ENCODE peak calls at places on chromosomes 13 and 19, in seven cellular contexts. F, E, P, M, O, W and J are unnamed samples.

GRCh38 chr19:5765220-5765619 is 19.3 kb downstream of the PRR22 start:
- DNase-seq in F (no peak), E (no peak), P (no peak), M (no peak), O (no peak), W (no peak), J (no peak)

GRCh38 chr13:50403311-50403710 is 388.1 kb downstream of the KCNRG start:
- DNase-seq in F (no peak), E (no peak), P (peak), M (no peak), O (no peak), W (no peak), J (no peak)

GRCh38 chr13:101919541-101920306 is 467.2 kb downstream of the ITGBL1 start:
- DNase-seq in F (peak), E (peak), P (peak), M (no peak), O (peak), W (no peak), J (peak)

GRCh38 chr13:64758520-64758919 is 2471.6 kb downstream of the PCDH9 start:
- DNase-seq in F (no peak), E (peak), P (peak), M (peak), O (no peak), W (no peak), J (no peak)

GRCh38 chr13:42214445-42214844 is 57.5 kb upstream of the AKAP11 start:
- DNase-seq in F (no peak), E (no peak), P (no peak), M (no peak), O (no peak), W (no peak), J (no peak)

GRCh38 chr19:57675881-57676280 is 5.9 kb upstream of the ZNF551 start:
- DNase-seq in F (no peak), E (no peak), P (no peak), M (no peak), O (no peak), W (no peak), J (no peak)

GRCh38 chr19:19606021-19606420 is 12.5 kb downstream of the PBX4 start:
- DNase-seq in F (no peak), E (peak), P (peak), M (no peak), O (no peak), W (peak), J (no peak)

GRCh38 chr13:40986328-40986856 is 32.7 kb downstream of the ELF1 start:
- DNase-seq in F (no peak), E (no peak), P (peak), M (no peak), O (peak), W (no peak), J (no peak)

GRCh38 chr13:105759467-105759866 is 776.0 kb downstream of the EFNB2 start:
- DNase-seq in F (no peak), E (no peak), P (no peak), M (no peak), O (no peak), W (no peak), J (no peak)

GRCh38 chr13:110625771-110626321 is 10.5 kb downstream of the NAXD start:
- DNase-seq in F (no peak), E (no peak), P (no peak), M (no peak), O (no peak), W (no peak), J (no peak)

GRCh38 chr19:55492362-55492944 is 4.2 kb downstream of the SSC5D start:
- DNase-seq in F (no peak), E (no peak), P (no peak), M (no peak), O (no peak), W (no peak), J (no peak)

GRCh38 chr13:41503386-41503785 is 46.0 kb downstream of the RGCC start:
- DNase-seq in F (no peak), E (no peak), P (no peak), M (no peak), O (no peak), W (no peak), J (peak)

GRCh38 chr13:113116871-113117271 is 5.7 kb upstream of the F10 start:
- DNase-seq in F (no peak), E (no peak), P (no peak), M (no peak), O (no peak), W (no peak), J (no peak)

GRCh38 chr19:1251503-1252220 is 3.3 kb downstream of the MIDN start:
- DNase-seq in F (no peak), E (peak), P (no peak), M (no peak), O (no peak), W (peak), J (no peak)

GRCh38 chr13:42354246-42355117 is 82.5 kb downstream of the AKAP11 start:
- DNase-seq in F (no peak), E (peak), P (peak), M (no peak), O (peak), W (no peak), J (no peak)

GRCh38 chr19:42478765-42479307 is 36.1 kb upstream of the CXCL17 start:
- DNase-seq in F (no peak), E (no peak), P (no peak), M (no peak), O (no peak), W (no peak), J (no peak)

GRCh38 chr13:65911546-65912193 is 1318.5 kb downstream of the PCDH9 start:
- DNase-seq in F (no peak), E (no peak), P (no peak), M (no peak), O (no peak), W (no peak), J (no peak)

GRCh38 chr19:16349551-16350171 is 25.0 kb downstream of the KLF2 start:
- DNase-seq in F (no peak), E (no peak), P (no peak), M (no peak), O (no peak), W (no peak), J (no peak)

GRCh38 chr13:28548872-28549271 is 53.9 kb upstream of the FLT1 start:
- DNase-seq in F (no peak), E (peak), P (no peak), M (no peak), O (no peak), W (no peak), J (no peak)

GRCh38 chr13:28679628-28680027 is 20.7 kb downstream of the POMP start:
- DNase-seq in F (no peak), E (no peak), P (peak), M (no peak), O (peak), W (no peak), J (no peak)

GRCh38 chr13:113915012-113915763 is 51.3 kb upstream of the GAS6 start:
- DNase-seq in F (no peak), E (no peak), P (no peak), M (no peak), O (no peak), W (no peak), J (peak)

GRCh38 chr19:5801796-5802616 is 2.9 kb upstream of the NRTN start:
- DNase-seq in F (peak), E (peak), P (peak), M (no peak), O (peak), W (no peak), J (peak)

GRCh38 chr13:33119886-33120543 is 103.8 kb downstream of the KL start:
- DNase-seq in F (no peak), E (no peak), P (peak), M (no peak), O (no peak), W (peak), J (no peak)

GRCh38 chr13:26219726-26220125 is 2.4 kb downstream of the RNF6 start:
- DNase-seq in F (no peak), E (peak), P (peak), M (no peak), O (peak), W (no peak), J (no peak)

GRCh38 chr13:90690458-90691063 is 656.9 kb upstream of the MIR17HG start:
- DNase-seq in F (no peak), E (no peak), P (peak), M (no peak), O (no peak), W (no peak), J (no peak)

GRCh38 chr19:3343619-3344502 is 22.5 kb upstream of the NFIC start:
- DNase-seq in F (no peak), E (peak), P (peak), M (no peak), O (peak), W (peak), J (peak)

GRCh38 chr19:3479177-3479818 is 1.0 kb downstream of the SMIM24 start:
- DNase-seq in F (no peak), E (peak), P (no peak), M (no peak), O (no peak), W (no peak), J (peak)

GRCh38 chr19:54107876-54108490 is 5.3 kb downstream of the NDUFA3 start:
- DNase-seq in F (no peak), E (no peak), P (no peak), M (no peak), O (no peak), W (no peak), J (no peak)

GRCh38 chr19:54104998-54105715 is 2.5 kb downstream of the NDUFA3 start:
- DNase-seq in F (no peak), E (no peak), P (no peak), M (no peak), O (no peak), W (no peak), J (no peak)

GRCh38 chr19:54106716-54107115 is 4.1 kb downstream of the NDUFA3 start:
- DNase-seq in F (no peak), E (no peak), P (no peak), M (no peak), O (no peak), W (no peak), J (no peak)

GRCh38 chr19:54108496-54108895 is 5.8 kb downstream of the NDUFA3 start:
- DNase-seq in F (no peak), E (no peak), P (no peak), M (no peak), O (no peak), W (no peak), J (no peak)

GRCh38 chr19:54105796-54106195 is 3.1 kb downstream of the NDUFA3 start:
- DNase-seq in F (no peak), E (no peak), P (no peak), M (no peak), O (no peak), W (no peak), J (no peak)
- H2AK5ac ChIP-seq in F (no peak), E (no peak), P (no peak), M (no peak), O (no peak), W (no peak), J (no peak)

GRCh38 chr19:11175920-11176319 is 20.3 kb upstream of the SPC24 start:
- DNase-seq in F (no peak), E (no peak), P (no peak), M (no peak), O (no peak), W (no peak), J (no peak)

GRCh38 chr19:11177592-11177991 is 19.8 kb downstream of the KANK2 start:
- DNase-seq in F (no peak), E (no peak), P (no peak), M (no peak), O (no peak), W (no peak), J (no peak)

GRCh38 chr19:11173516-11174155 is 18.1 kb upstream of the SPC24 start:
- DNase-seq in F (no peak), E (no peak), P (no peak), M (no peak), O (no peak), W (no peak), J (no peak)

GRCh38 chr19:11174336-11174735 is 18.8 kb upstream of the SPC24 start:
- DNase-seq in F (no peak), E (no peak), P (no peak), M (no peak), O (no peak), W (no peak), J (no peak)

DNA sequence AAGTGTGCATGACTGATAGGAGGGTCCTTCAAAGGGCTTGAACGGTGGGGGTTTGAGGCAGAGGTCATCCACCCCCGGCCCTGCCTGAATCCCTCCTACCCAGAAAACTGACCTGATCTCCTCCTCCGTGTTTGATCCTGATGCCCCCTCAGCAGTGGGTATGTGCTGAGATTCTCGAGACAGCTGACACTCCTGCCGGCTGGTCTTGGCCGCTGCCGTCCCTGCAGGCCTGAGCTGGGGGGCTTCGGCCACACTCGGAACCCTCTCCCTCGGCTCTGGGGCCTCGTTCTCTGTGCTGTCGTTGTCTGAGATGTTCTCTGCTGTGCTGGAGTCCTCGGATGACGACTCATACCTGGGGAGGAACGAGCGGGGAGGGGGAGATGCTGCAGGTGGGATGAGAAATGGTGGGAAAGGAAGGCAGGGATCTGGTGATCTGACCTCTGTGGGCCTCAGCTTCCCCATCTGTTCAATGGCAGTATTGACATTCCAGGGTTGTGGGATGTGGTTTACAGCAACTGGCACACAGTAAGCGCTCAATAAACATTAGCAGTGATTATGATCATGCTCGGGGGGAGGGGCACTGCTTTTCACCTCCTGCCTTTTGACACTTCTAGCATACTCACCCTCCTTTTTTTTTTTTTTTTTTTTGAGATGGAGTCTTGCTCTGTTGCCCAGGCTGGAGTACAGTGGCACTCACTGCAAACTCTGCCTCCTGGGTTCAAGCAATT is 20.7 kb downstream of the KANK2 start:
- DNase-seq in F (no peak), E (no peak), P (no peak), M (no peak), O (no peak), W (no peak), J (no peak)
- H2AK5ac ChIP-seq in F (no peak), E (no peak), P (peak), M (no peak), O (peak), W (no peak), J (no peak)

GRCh38 chr13:70798385-70798784 is 690.1 kb upstream of the KLHL1 start:
- DNase-seq in F (no peak), E (no peak), P (no peak), M (no peak), O (no peak), W (no peak), J (no peak)
- H2AK5ac ChIP-seq in F (no peak), E (no peak), P (no peak), M (no peak), O (no peak), W (no peak), J (no peak)

GRCh38 chr19:36121486-36122124 is 6.3 kb downstream of the TBCB start:
- DNase-seq in F (no peak), E (no peak), P (no peak), M (no peak), O (no peak), W (no peak), J (no peak)
- H2AK5ac ChIP-seq in F (no peak), E (no peak), P (no peak), M (no peak), O (no peak), W (no peak), J (no peak)

GRCh38 chr19:31863122-31863521 is 482.3 kb upstream of the ZNF507 start:
- DNase-seq in F (no peak), E (peak), P (no peak), M (no peak), O (no peak), W (no peak), J (no peak)
- H2AK5ac ChIP-seq in F (no peak), E (no peak), P (no peak), M (no peak), O (no peak), W (no peak), J (no peak)

DNA sequence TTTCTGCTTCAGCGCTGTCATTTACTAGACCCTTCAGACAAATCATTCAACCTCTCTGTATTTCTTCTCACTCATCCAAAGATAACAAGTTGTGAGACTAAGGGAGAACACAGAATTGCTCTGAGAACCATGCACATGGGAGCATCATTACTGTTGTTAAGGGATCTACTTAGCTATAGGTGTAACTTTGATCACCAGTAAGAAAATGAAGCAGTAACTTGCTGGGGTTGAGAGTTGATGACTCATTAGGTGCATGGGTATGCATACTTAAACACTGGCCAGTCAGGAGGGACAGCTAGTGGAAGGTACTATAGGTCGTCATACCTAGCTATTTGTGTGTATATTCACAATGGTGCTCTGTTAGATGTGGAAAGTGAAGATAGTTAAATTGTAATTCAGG is 61.5 kb downstream of the B3GLCT start:
- DNase-seq in F (no peak), E (peak), P (no peak), M (no peak), O (no peak), W (no peak), J (no peak)
- H2AK5ac ChIP-seq in F (no peak), E (no peak), P (no peak), M (no peak), O (no peak), W (no peak), J (no peak)

DNA sequence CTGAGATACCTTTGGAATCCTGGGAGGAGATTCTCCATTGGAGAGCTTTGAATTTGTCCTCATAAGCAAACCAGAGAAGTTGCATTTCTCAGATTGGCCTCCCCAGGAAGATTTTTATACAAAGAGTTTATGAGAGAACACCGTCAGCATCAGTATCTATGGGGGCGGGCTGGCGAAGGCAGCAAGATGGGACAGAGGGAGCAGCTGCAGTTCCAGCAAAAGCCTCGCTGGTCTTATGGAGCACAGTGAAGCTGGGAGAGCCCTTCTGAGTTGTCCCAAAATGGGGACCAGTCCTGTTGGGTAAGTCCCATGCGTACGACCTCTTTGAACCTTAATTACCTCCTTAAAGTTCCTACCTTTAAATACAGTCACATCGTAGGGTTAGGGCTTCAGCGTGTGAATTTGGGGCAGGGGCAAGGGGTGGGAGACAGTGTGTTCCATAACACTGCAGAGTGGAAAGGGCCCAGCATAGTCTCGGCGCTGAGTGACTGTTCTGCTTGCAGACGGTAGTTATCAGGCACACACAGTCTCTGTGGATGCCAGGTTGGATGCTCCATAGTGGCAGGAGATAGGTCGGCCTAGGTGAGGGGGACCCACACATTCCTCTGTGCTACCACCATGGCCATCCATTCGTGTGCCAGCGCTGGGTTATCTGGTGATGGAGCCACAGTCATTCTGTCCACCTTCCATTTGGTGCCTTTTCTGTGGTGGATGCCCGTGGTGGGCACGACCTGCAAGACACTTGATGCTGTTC is 34.9 kb upstream of the GPR183 start:
- DNase-seq in F (no peak), E (no peak), P (no peak), M (no peak), O (no peak), W (no peak), J (no peak)
- H2AK5ac ChIP-seq in F (no peak), E (no peak), P (no peak), M (no peak), O (no peak), W (no peak), J (no peak)

GRCh38 chr13:34751044-34751443 is 191.0 kb upstream of the NBEA start:
- DNase-seq in F (no peak), E (no peak), P (no peak), M (no peak), O (no peak), W (no peak), J (no peak)

GRCh38 chr13:34748561-34748960 is 193.5 kb upstream of the NBEA start:
- DNase-seq in F (no peak), E (no peak), P (no peak), M (no peak), O (peak), W (no peak), J (no peak)

GRCh38 chr13:34751492-34751891 is 190.6 kb upstream of the NBEA start:
- DNase-seq in F (no peak), E (peak), P (no peak), M (no peak), O (no peak), W (no peak), J (no peak)

GRCh38 chr13:34749046-34749445 is 193.0 kb upstream of the NBEA start:
- DNase-seq in F (no peak), E (peak), P (no peak), M (no peak), O (no peak), W (peak), J (no peak)

GRCh38 chr13:34750078-34750703 is 191.9 kb upstream of the NBEA start:
- DNase-seq in F (peak), E (peak), P (no peak), M (no peak), O (no peak), W (no peak), J (peak)
- H2AK5ac ChIP-seq in F (no peak), E (no peak), P (no peak), M (no peak), O (no peak), W (no peak), J (no peak)

DNA sequence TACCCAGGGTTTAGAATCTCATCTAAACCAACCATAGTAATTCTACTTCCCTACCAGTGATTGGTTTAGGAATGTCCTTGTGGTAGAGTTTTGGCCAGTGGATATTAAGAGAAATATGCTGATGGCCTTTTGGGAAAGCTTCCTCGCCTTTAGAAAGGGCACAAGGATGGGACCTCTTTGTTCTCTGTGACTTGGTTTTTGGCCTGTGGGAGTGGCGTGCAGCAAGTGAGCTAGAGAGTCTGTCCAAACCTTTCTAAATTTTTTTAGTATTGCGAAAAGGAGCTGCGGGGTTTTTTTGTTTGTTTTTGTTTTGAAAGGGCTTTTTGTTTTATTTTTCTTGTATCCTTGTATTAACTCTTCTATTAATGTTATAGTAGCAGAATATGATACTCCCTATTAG is 20.6 kb downstream of the USPL1 start:
- DNase-seq in F (no peak), E (no peak), P (no peak), M (no peak), O (no peak), W (no peak), J (no peak)
- H2AK5ac ChIP-seq in F (no peak), E (no peak), P (no peak), M (no peak), O (no peak), W (no peak), J (no peak)